ENCODE peak calls at places on chromosomes 7 and 10, in seven cellular contexts. T, L, O, V, M, D and P are unnamed samples.

GRCh38 chr10:100479059-100479458 is 16.2 kb downstream of the WNT8B start:
- DNase-seq in T (no peak), D (no peak), L (no peak), M (no peak), O (no peak), V (no peak), P (no peak)

GRCh38 chr10:111323567-111323966 is 246.7 kb downstream of the ADRA2A start:
- DNase-seq in M (no peak), V (no peak), D (no peak), T (peak), O (no peak), L (peak), P (no peak)

GRCh38 chr10:90847436-90847835 is 10.4 kb downstream of the HTR7 start:
- DNase-seq in L (peak), V (no peak), T (no peak), M (no peak), D (no peak), O (no peak), P (no peak)

GRCh38 chr10:101839421-101840063 is 4.1 kb downstream of the KCNIP2 start:
- DNase-seq in V (no peak), L (peak), M (peak), D (peak), O (peak), T (no peak), P (peak)

GRCh38 chr7:130180571-130180971 is 24.6 kb downstream of the TMEM209 start:
- DNase-seq in M (no peak), D (no peak), L (no peak), T (no peak), V (no peak), O (no peak), P (no peak)

GRCh38 chr7:2870471-2870941 is 26.4 kb upstream of the GNA12 start:
- DNase-seq in T (no peak), V (no peak), O (peak), D (no peak), L (peak), M (peak), P (peak)

GRCh38 chr7:46229409-46229808 is 308.3 kb upstream of the IGFBP3 start:
- DNase-seq in D (no peak), O (no peak), L (no peak), M (no peak), V (no peak), T (peak), P (no peak)

GRCh38 chr7:114155106-114155765 is 236.4 kb upstream of the PPP1R3A start:
- DNase-seq in D (no peak), M (no peak), O (no peak), L (no peak), V (no peak), T (no peak), P (no peak)

GRCh38 chr7:18166002-18166401 is 138.4 kb upstream of the PRPS1L1 start:
- DNase-seq in D (no peak), T (no peak), L (no peak), V (no peak), O (no peak), M (no peak), P (no peak)

GRCh38 chr10:78236416-78237015 is 202.9 kb downstream of the RPS24 start:
- DNase-seq in O (no peak), M (no peak), T (no peak), V (no peak), D (no peak), L (no peak), P (no peak)

GRCh38 chr10:18216482-18216881 is 76.3 kb downstream of the CACNB2 start:
- DNase-seq in M (peak), L (no peak), V (no peak), D (no peak), O (peak), T (peak), P (peak)

GRCh38 chr7:126856691-126857291 is 395.9 kb downstream of the GRM8 start:
- DNase-seq in L (peak), T (peak), M (peak), V (no peak), D (no peak), O (no peak), P (peak)

GRCh38 chr7:131859162-131859821 is 302.9 kb upstream of the PODXL start:
- DNase-seq in L (peak), D (peak), M (peak), T (peak), O (peak), V (peak), P (peak)

GRCh38 chr7:128090492-128090891 is 59.3 kb upstream of the LRRC4 start:
- DNase-seq in T (no peak), O (no peak), V (no peak), D (no peak), L (no peak), M (no peak), P (no peak)

GRCh38 chr7:128091106-128091505 is 59.9 kb upstream of the LRRC4 start:
- DNase-seq in D (no peak), O (no peak), T (no peak), M (no peak), V (no peak), L (no peak), P (no peak)

GRCh38 chr7:128094111-128094570 is 62.9 kb upstream of the LRRC4 start:
- DNase-seq in L (no peak), T (no peak), V (no peak), M (no peak), D (no peak), O (no peak), P (no peak)

GRCh38 chr7:128093606-128094005 is 62.4 kb upstream of the LRRC4 start:
- DNase-seq in L (no peak), D (no peak), M (no peak), O (no peak), V (no peak), T (no peak), P (no peak)

DNA sequence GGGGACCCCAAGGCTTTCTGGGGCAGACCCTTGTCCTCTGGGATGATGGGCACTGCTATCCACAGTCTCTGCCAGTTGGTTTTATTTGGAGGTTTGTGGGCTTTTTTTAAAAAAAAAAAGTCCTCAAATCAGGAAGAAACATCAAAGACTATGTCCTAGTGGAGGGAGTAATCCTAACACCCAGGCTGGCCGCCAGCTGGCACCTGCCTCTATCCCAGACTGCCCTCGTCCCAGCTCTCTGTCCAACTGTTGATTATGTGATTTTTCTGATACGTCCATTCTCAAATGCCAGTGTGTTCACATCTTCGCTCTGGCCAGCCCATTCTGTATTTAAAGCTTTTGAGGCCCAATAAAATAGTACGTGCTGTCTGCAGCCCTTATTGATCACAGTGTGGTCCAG is 61.0 kb upstream of the LRRC4 start:
- DNase-seq in O (no peak), L (no peak), T (no peak), M (no peak), D (no peak), V (no peak), P (no peak)
- TF ChIP-seq JUND in O (no peak), L (no peak), T (no peak), M (no peak), D (no peak), V (no peak), P (no peak)

GRCh38 chr7:73522081-73522818 is at the start of gene BAZ1B:
- DNase-seq in M (peak), L (peak), O (peak), D (peak), V (peak), T (peak), P (peak)

GRCh38 chr7:73518470-73518869 is 3.6 kb downstream of the BAZ1B start:
- DNase-seq in D (no peak), O (no peak), T (no peak), V (no peak), M (no peak), L (no peak), P (no peak)

GRCh38 chr7:73520673-73521635 is 1.1 kb downstream of the BAZ1B start:
- DNase-seq in O (peak), L (no peak), D (no peak), M (peak), V (no peak), T (no peak), P (peak)

GRCh38 chr7:73521636-73522080 is 435 bp downstream of the BAZ1B start:
- DNase-seq in M (peak), O (peak), V (no peak), D (peak), L (no peak), T (peak), P (peak)

GRCh38 chr7:73519867-73520672 is 2.0 kb downstream of the BAZ1B start:
- DNase-seq in T (peak), D (no peak), O (no peak), M (peak), V (no peak), L (no peak), P (peak)
- TF ChIP-seq JUND in T (no peak), D (no peak), O (no peak), M (no peak), V (no peak), L (no peak), P (no peak)

GRCh38 chr7:90231304-90231703 is 13.7 kb upstream of the CFAP69 start:
- DNase-seq in M (no peak), L (no peak), T (no peak), V (no peak), D (no peak), O (no peak), P (no peak)
- TF ChIP-seq JUND in M (no peak), L (no peak), T (no peak), V (no peak), D (no peak), O (no peak), P (no peak)

GRCh38 chr10:117216611-117217195 is 19.4 kb downstream of the KCNK18 start:
- DNase-seq in V (no peak), T (peak), M (peak), L (peak), O (peak), D (peak), P (peak)
- TF ChIP-seq JUND in V (peak), T (peak), M (no peak), L (no peak), O (no peak), D (no peak), P (no peak)

DNA sequence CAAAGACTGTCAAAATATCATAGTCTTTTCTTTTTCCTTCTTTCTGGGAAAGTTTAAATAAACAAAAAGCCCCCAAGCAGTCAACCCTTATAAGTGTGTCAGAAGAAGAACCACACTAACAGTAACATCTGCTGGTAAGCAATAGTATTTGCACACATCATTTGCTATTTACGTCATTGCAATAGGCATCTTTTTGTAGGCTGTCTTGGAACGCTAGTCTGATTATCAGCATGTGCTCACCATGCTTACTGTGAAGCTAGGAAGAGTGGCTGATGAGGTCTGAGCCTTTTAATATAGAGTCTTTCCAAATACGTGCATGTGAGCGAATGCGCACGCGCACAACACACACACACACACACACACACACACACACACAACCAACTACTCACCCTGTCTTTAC is 599.0 kb upstream of the TPK1 start:
- DNase-seq in M (no peak), L (no peak), D (no peak), O (no peak), T (no peak), V (no peak), P (no peak)
- TF ChIP-seq JUND in M (no peak), L (no peak), D (no peak), O (no peak), T (no peak), V (no peak), P (no peak)

DNA sequence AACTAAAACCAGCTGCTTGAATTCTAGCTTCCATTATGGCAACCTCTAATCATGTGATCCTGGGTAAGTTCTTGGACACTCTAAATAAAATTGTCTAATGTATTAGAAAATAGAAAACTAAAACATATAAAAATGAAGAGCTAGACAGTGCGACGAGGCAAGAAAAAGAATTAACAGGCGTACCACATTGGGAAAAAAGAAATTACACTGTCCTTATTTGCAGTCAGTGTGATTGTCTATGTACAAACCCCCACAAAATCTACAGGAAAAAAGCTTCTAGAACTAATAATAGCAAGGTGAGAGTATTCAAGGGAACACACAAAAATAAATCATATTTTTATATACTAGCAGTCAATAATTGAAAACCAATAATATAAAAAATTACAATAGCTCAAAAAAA is 625.6 kb upstream of the MKI67 start:
- DNase-seq in V (no peak), M (no peak), D (no peak), L (no peak), O (no peak), T (no peak), P (no peak)
- TF ChIP-seq JUND in V (no peak), M (no peak), D (no peak), L (no peak), O (no peak), T (no peak), P (no peak)

GRCh38 chr10:60032723-60033122 is 126.4 kb upstream of the CCDC6 start:
- DNase-seq in T (peak), O (peak), M (peak), L (peak), V (peak), D (no peak), P (peak)
- TF ChIP-seq JUND in T (no peak), O (no peak), M (no peak), L (no peak), V (no peak), D (no peak), P (no peak)

GRCh38 chr10:58577394-58577793 is 64.7 kb downstream of the BICC1 start:
- DNase-seq in L (no peak), V (no peak), D (no peak), O (no peak), T (no peak), M (no peak), P (no peak)
- TF ChIP-seq JUND in L (no peak), V (no peak), D (no peak), O (no peak), T (no peak), M (no peak), P (no peak)

GRCh38 chr10:96858038-96858705 is 26.1 kb downstream of the LCOR start:
- DNase-seq in O (no peak), D (no peak), T (no peak), L (no peak), M (no peak), V (no peak), P (no peak)

GRCh38 chr10:96858706-96859050 is 26.6 kb downstream of the LCOR start:
- DNase-seq in L (no peak), M (peak), V (no peak), D (no peak), O (peak), T (no peak), P (no peak)

GRCh38 chr10:96860631-96861277 is 28.7 kb downstream of the LCOR start:
- DNase-seq in T (no peak), M (no peak), L (no peak), V (no peak), O (no peak), D (no peak), P (no peak)

DNA sequence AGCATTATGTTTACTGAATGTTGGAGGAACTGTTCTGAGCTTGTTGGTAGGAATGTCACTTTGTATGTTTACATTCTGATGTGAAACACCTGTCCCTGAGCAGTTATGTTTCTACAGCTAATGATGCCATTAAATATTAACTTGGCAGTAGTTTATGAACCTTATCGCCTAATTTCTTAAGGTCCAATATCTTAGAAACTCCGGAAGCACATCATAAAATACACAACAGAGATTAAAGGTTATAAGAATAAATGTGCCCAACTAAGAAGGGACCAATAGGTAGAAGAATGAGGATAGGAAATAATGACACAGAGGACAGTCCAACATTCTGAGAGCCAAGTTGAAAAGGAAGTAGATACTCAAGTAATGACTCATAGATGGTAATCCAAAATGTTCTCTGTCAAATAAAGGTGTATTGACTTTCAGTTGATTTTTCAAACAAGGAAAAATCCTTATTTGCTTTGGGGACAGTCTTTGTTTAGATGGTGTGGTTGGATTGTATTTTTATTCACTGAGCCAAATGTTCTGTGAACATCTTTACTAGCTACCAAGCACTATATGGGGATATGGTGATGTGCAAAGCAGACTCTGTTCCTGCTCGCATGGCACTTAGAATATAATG is 31.9 kb downstream of the LCOR start:
- DNase-seq in V (peak), T (peak), O (no peak), D (no peak), L (peak), M (peak), P (peak)
- TF ChIP-seq JUND in V (peak), T (peak), O (peak), D (no peak), L (peak), M (peak), P (peak)

DNA sequence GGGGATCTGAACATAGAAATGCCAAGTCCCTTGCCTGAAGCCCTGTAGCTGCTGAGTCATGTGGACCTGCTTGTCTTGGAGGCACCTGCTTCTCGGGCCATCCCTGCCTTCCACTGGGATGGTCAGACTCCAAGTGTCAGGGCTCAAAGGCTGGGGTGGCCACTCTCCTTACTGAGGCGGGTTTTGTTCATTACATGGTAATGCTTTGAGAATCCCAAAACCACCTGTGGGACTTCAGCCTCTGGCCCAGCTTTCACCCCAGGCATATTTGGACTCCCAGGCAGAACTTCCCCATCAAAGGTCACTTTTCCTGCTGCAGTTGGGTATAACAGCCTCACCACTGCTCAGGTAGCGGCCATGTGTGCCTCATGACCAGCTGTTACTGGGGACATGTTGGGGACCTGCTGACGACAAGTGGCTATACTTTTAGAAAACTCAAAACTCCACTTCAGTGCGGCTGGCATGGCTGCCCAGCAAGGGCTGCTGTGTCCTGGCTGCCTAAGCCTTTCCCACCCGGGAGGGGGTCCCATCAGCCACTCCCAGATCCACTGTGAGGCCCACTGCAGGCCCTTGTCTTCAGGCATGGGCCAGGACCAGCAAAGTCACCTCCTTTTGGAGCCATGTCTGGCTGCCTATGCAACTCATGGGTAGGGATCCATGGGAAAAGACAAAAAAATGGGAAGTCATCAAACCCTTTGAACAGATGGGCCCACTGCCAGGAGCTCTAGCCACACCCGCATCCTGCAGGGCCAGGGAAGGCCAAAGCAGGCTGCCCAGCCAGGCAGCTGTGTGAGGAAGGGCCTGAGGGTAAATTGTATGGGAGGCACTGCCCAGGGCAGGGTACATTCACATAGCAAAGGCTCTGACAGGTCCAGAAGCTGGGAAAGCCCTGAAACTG is 96.7 kb downstream of the ARHGAP22 start:
- DNase-seq in T (no peak), O (no peak), V (no peak), M (peak), D (peak), L (no peak), P (peak)
- TF ChIP-seq JUND in T (no peak), O (no peak), V (no peak), M (no peak), D (no peak), L (no peak), P (no peak)